ENCODE peak calls at places on chromosomes 1 and 21, in seven cellular contexts. One of them, this sample, is unnamed.

GRCh38 chr1:183636783-183637182 is 1.2 kb upstream of the ARPC5 start:
- DNase-seq in mesendoderm: no peak
- DNase-seq in uterus: no peak
- DNase-seq in aorta: no peak
- DNase-seq in neuronal stem cell: no peak
- DNase-seq in kidney: no peak
- DNase-seq in Panc1: no peak
- DNase-seq in this sample: no peak

GRCh38 chr1:184143449-184143848 is 91.9 kb downstream of the TSEN15 start:
- DNase-seq in neuronal stem cell: no peak
- DNase-seq in kidney: no peak
- DNase-seq in Panc1: no peak
- DNase-seq in aorta: no peak
- DNase-seq in mesendoderm: no peak
- DNase-seq in uterus: no peak
- DNase-seq in this sample: no peak

GRCh38 chr21:34302496-34302895 is 61.3 kb upstream of the KCNE2 start:
- DNase-seq in neuronal stem cell: no peak
- DNase-seq in kidney: no peak
- DNase-seq in mesendoderm: no peak
- DNase-seq in uterus: no peak
- DNase-seq in aorta: no peak
- DNase-seq in Panc1: no peak
- DNase-seq in this sample: no peak

GRCh38 chr1:225425211-225425786 is 2.5 kb downstream of the LBR start:
- DNase-seq in mesendoderm: peak; percentile 96
- DNase-seq in Panc1: no peak
- DNase-seq in uterus: no peak
- DNase-seq in neuronal stem cell: no peak
- DNase-seq in aorta: no peak
- DNase-seq in kidney: no peak
- DNase-seq in this sample: no peak

GRCh38 chr1:87176514-87176913 is 152.2 kb upstream of the LMO4 start:
- DNase-seq in Panc1: no peak
- DNase-seq in mesendoderm: no peak
- DNase-seq in neuronal stem cell: no peak
- DNase-seq in kidney: no peak
- DNase-seq in aorta: no peak
- DNase-seq in uterus: no peak
- DNase-seq in this sample: no peak

GRCh38 chr1:231019711-231020110 is 20.3 kb downstream of the FAM89A start:
- DNase-seq in neuronal stem cell: no peak
- DNase-seq in mesendoderm: no peak
- DNase-seq in aorta: no peak
- DNase-seq in Panc1: no peak
- DNase-seq in uterus: no peak
- DNase-seq in kidney: no peak
- DNase-seq in this sample: no peak

GRCh38 chr1:64686828-64687724 is 57.8 kb upstream of the RAVER2 start:
- DNase-seq in Panc1: peak; percentile 30
- DNase-seq in kidney: no peak
- DNase-seq in neuronal stem cell: peak; percentile 20
- DNase-seq in aorta: no peak
- DNase-seq in mesendoderm: peak; percentile 56
- DNase-seq in uterus: no peak
- DNase-seq in this sample: no peak

GRCh38 chr1:27591622-27592021 is 12.3 kb downstream of the AHDC1 start:
- DNase-seq in aorta: no peak
- DNase-seq in mesendoderm: no peak
- DNase-seq in neuronal stem cell: no peak
- DNase-seq in uterus: no peak
- DNase-seq in kidney: no peak
- DNase-seq in Panc1: no peak
- DNase-seq in this sample: no peak

GRCh38 chr1:223474804-223475203 is 81.6 kb downstream of the CCDC185 start:
- DNase-seq in uterus: no peak
- DNase-seq in kidney: no peak
- DNase-seq in neuronal stem cell: no peak
- DNase-seq in mesendoderm: no peak
- DNase-seq in aorta: no peak
- DNase-seq in Panc1: no peak
- DNase-seq in this sample: no peak

GRCh38 chr1:119364640-119365039 is 3.9 kb upstream of the HAO2 start:
- DNase-seq in Panc1: no peak
- DNase-seq in uterus: no peak
- DNase-seq in kidney: no peak
- DNase-seq in aorta: no peak
- DNase-seq in mesendoderm: no peak
- DNase-seq in neuronal stem cell: no peak
- DNase-seq in this sample: no peak

GRCh38 chr1:231590453-231591198 is 36.0 kb upstream of the DISC1 start:
- DNase-seq in neuronal stem cell: peak; percentile 14
- DNase-seq in Panc1: peak; percentile 36
- DNase-seq in uterus: peak; percentile 24
- DNase-seq in aorta: peak; percentile 59
- DNase-seq in mesendoderm: peak; percentile 73
- DNase-seq in kidney: no peak
- DNase-seq in this sample: peak; percentile 41

GRCh38 chr1:11882814-11883538 is 24.2 kb upstream of the NPPB start:
- DNase-seq in uterus: no peak
- DNase-seq in neuronal stem cell: no peak
- DNase-seq in Panc1: no peak
- DNase-seq in mesendoderm: peak; percentile 95
- DNase-seq in aorta: no peak
- DNase-seq in kidney: peak; percentile 69
- DNase-seq in this sample: peak; percentile 90

GRCh38 chr1:209617755-209618154 is 34.2 kb downstream of the CAMK1G start:
- DNase-seq in Panc1: no peak
- DNase-seq in neuronal stem cell: no peak
- DNase-seq in mesendoderm: no peak
- DNase-seq in kidney: no peak
- DNase-seq in aorta: no peak
- DNase-seq in uterus: no peak
- DNase-seq in this sample: no peak

GRCh38 chr1:202210370-202210769 is 16.8 kb downstream of the LGR6 start:
- DNase-seq in kidney: no peak
- DNase-seq in neuronal stem cell: no peak
- DNase-seq in aorta: no peak
- DNase-seq in mesendoderm: peak; percentile 50
- DNase-seq in uterus: no peak
- DNase-seq in Panc1: no peak
- DNase-seq in this sample: no peak

GRCh38 chr1:245537992-245538391 is 383.2 kb downstream of the KIF26B start:
- DNase-seq in kidney: no peak
- DNase-seq in neuronal stem cell: no peak
- DNase-seq in mesendoderm: peak; percentile 6
- DNase-seq in Panc1: no peak
- DNase-seq in aorta: no peak
- DNase-seq in uterus: no peak
- DNase-seq in this sample: no peak

GRCh38 chr1:209585672-209586071 is 2.2 kb downstream of the CAMK1G start:
- DNase-seq in mesendoderm: peak; percentile 42
- DNase-seq in Panc1: no peak
- DNase-seq in uterus: peak; percentile 20
- DNase-seq in neuronal stem cell: no peak
- DNase-seq in kidney: peak; percentile 84
- DNase-seq in aorta: peak; percentile 62
- DNase-seq in this sample: peak; percentile 55

GRCh38 chr21:18298228-18298627 is 53.6 kb downstream of the CHODL start:
- DNase-seq in mesendoderm: peak; percentile 68
- DNase-seq in neuronal stem cell: no peak
- DNase-seq in uterus: no peak
- DNase-seq in kidney: no peak
- DNase-seq in Panc1: no peak
- DNase-seq in aorta: no peak
- DNase-seq in this sample: no peak

DNA sequence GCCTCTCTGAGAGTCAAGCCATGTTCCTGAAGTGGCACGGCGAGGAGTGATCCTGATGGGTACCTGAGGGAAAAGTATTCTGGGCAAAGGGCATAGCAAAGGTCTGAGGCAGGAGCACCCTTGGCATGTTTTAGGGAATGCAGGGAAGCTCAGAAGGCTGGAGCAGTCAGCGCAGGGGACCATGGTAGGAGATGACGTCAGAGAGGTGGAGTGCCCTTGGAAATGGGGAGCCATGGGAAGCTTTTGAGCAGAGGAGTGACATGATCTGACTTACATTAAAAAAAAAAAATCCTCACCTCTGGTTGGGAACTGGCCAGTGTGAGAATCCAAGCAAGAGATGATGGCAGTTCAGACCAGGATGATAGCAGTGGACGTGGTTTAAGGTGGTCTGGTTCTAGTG is 37.2 kb downstream of the PDPN start:
- DNase-seq in neuronal stem cell: no peak
- DNase-seq in mesendoderm: no peak
- DNase-seq in kidney: no peak
- DNase-seq in aorta: no peak
- DNase-seq in Panc1: no peak
- DNase-seq in uterus: no peak
- DNase-seq in this sample: no peak
- H3K27ac ChIP-seq in neuronal stem cell: no peak overlapping the region
- H3K27ac ChIP-seq in mesendoderm: no peak overlapping the region
- H3K27ac ChIP-seq in kidney: no peak overlapping the region
- H3K27ac ChIP-seq in aorta: no peak overlapping the region
- H3K27ac ChIP-seq in Panc1: no peak overlapping the region
- H3K27ac ChIP-seq in uterus: peak overlapping the region; percentile 69
- H3K27ac ChIP-seq in this sample: no peak overlapping the region

GRCh38 chr1:235990376-235990795 is 74.5 kb downstream of the NID1 start:
- DNase-seq in Panc1: no peak
- DNase-seq in neuronal stem cell: no peak
- DNase-seq in kidney: no peak
- DNase-seq in aorta: no peak
- DNase-seq in uterus: no peak
- DNase-seq in mesendoderm: no peak
- DNase-seq in this sample: no peak
- H3K36me3 ChIP-seq in Panc1: no peaks in the 10 kb centered on the region
- H3K36me3 ChIP-seq in neuronal stem cell: peaks cover 29% of the 10 kb centered on the region
- H3K36me3 ChIP-seq in kidney: peaks cover 26% of the 10 kb centered on the region
- H3K36me3 ChIP-seq in aorta: peaks cover 7% of the 10 kb centered on the region
- H3K36me3 ChIP-seq in uterus: no peaks in the 10 kb centered on the region
- H3K36me3 ChIP-seq in mesendoderm: no peaks in the 10 kb centered on the region
- H3K36me3 ChIP-seq in this sample: peaks cover 97% of the 10 kb centered on the region

GRCh38 chr1:211035821-211036380 is 98.0 kb downstream of the KCNH1 start:
- DNase-seq in Panc1: no peak
- DNase-seq in kidney: no peak
- DNase-seq in uterus: no peak
- DNase-seq in neuronal stem cell: no peak
- DNase-seq in aorta: no peak
- DNase-seq in mesendoderm: no peak
- DNase-seq in this sample: no peak

GRCh38 chr1:211036701-211037494 is 97.0 kb downstream of the KCNH1 start:
- DNase-seq in uterus: no peak
- DNase-seq in mesendoderm: peak; percentile 38
- DNase-seq in kidney: no peak
- DNase-seq in aorta: no peak
- DNase-seq in Panc1: peak; percentile 41
- DNase-seq in neuronal stem cell: no peak
- DNase-seq in this sample: no peak
- H3K27ac ChIP-seq in uterus: no peak overlapping the region
- H3K27ac ChIP-seq in mesendoderm: no peak overlapping the region
- H3K27ac ChIP-seq in kidney: no peak overlapping the region
- H3K27ac ChIP-seq in aorta: no peak overlapping the region
- H3K27ac ChIP-seq in Panc1: no peak overlapping the region
- H3K27ac ChIP-seq in neuronal stem cell: no peak overlapping the region
- H3K27ac ChIP-seq in this sample: no peak overlapping the region

GRCh38 chr1:173946380-173946921 is 29.3 kb upstream of the SERPINC1 start:
- DNase-seq in aorta: no peak
- DNase-seq in Panc1: no peak
- DNase-seq in neuronal stem cell: no peak
- DNase-seq in mesendoderm: no peak
- DNase-seq in kidney: no peak
- DNase-seq in uterus: no peak
- DNase-seq in this sample: no peak
- H3K36me3 ChIP-seq in aorta: peaks cover 4% of the 10 kb centered on the region
- H3K36me3 ChIP-seq in Panc1: peaks cover 14% of the 10 kb centered on the region
- H3K36me3 ChIP-seq in neuronal stem cell: peaks cover 99% of the 10 kb centered on the region
- H3K36me3 ChIP-seq in mesendoderm: peaks cover 9% of the 10 kb centered on the region
- H3K36me3 ChIP-seq in kidney: peaks cover 61% of the 10 kb centered on the region
- H3K36me3 ChIP-seq in uterus: no peaks in the 10 kb centered on the region
- H3K36me3 ChIP-seq in this sample: peaks cover 100% of the 10 kb centered on the region

GRCh38 chr1:60935599-60935990 is 146.8 kb upstream of the NFIA start:
- DNase-seq in aorta: no peak
- DNase-seq in uterus: no peak
- DNase-seq in kidney: no peak
- DNase-seq in mesendoderm: no peak
- DNase-seq in Panc1: no peak
- DNase-seq in neuronal stem cell: no peak
- DNase-seq in this sample: no peak

GRCh38 chr1:60936943-60937342 is 145.4 kb upstream of the NFIA start:
- DNase-seq in neuronal stem cell: no peak
- DNase-seq in aorta: no peak
- DNase-seq in uterus: no peak
- DNase-seq in Panc1: no peak
- DNase-seq in kidney: no peak
- DNase-seq in mesendoderm: no peak
- DNase-seq in this sample: no peak

GRCh38 chr1:60937720-60938119 is 144.6 kb upstream of the NFIA start:
- DNase-seq in uterus: no peak
- DNase-seq in Panc1: no peak
- DNase-seq in kidney: no peak
- DNase-seq in neuronal stem cell: no peak
- DNase-seq in aorta: no peak
- DNase-seq in mesendoderm: no peak
- DNase-seq in this sample: no peak

GRCh38 chr1:60936052-60936619 is 146.2 kb upstream of the NFIA start:
- DNase-seq in mesendoderm: no peak
- DNase-seq in kidney: no peak
- DNase-seq in uterus: no peak
- DNase-seq in aorta: no peak
- DNase-seq in Panc1: no peak
- DNase-seq in neuronal stem cell: no peak
- DNase-seq in this sample: no peak
- H3K27ac ChIP-seq in mesendoderm: no peak overlapping the region
- H3K27ac ChIP-seq in kidney: no peak overlapping the region
- H3K27ac ChIP-seq in uterus: no peak overlapping the region
- H3K27ac ChIP-seq in aorta: no peak overlapping the region
- H3K27ac ChIP-seq in Panc1: no peak overlapping the region
- H3K27ac ChIP-seq in neuronal stem cell: no peak overlapping the region
- H3K27ac ChIP-seq in this sample: no peak overlapping the region

DNA sequence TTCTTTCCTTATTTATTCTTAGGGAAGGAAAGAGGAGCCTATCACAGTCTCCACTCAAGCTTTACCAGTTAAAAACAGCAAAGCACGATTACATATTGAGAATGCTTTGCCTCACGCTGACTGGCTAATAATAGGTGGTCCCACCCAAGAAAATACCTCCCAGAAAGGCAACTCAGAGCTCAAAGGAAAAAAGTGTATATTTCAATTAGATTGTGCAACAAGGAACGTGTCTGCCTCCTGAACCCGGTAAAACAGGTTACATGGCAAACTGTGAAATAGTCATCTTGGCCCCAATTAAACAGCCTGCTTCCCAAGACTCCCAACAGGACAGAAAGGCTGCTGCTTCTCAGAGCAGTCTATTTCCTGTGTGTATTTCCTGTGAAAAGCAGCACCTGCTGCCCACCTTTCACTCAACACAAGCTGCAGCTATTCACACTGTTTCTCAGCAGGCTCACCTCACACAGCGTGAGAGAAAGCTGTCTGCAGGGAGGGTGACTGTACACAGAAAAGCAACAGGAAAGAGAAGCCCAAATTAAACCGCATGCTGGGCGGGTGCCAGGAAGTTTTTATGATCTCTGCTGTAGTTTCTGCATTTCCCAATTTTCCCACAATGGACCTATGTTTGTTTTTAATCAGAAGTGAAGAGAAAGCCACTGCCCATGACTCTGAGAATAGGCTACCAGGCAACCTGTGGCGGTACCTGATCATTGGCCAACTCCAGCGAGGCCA is 44.0 kb downstream of the URB1 start:
- DNase-seq in kidney: no peak
- DNase-seq in mesendoderm: no peak
- DNase-seq in uterus: no peak
- DNase-seq in aorta: no peak
- DNase-seq in neuronal stem cell: no peak
- DNase-seq in Panc1: no peak
- DNase-seq in this sample: no peak
- H3K36me3 ChIP-seq in kidney: peaks cover 63% of the 10 kb centered on the region
- H3K36me3 ChIP-seq in mesendoderm: peaks cover 36% of the 10 kb centered on the region
- H3K36me3 ChIP-seq in uterus: no peaks in the 10 kb centered on the region
- H3K36me3 ChIP-seq in aorta: peaks cover 35% of the 10 kb centered on the region
- H3K36me3 ChIP-seq in neuronal stem cell: peaks cover 100% of the 10 kb centered on the region
- H3K36me3 ChIP-seq in Panc1: peaks cover 3% of the 10 kb centered on the region
- H3K36me3 ChIP-seq in this sample: peaks cover 98% of the 10 kb centered on the region